ENCODE peak calls at places on chromosomes 2 and 18, in five cellular contexts. One of them, this sample, is unnamed.

GRCh38 chr2:38957972-38958371 is 68.3 kb downstream of the ARHGEF33 start:
- DNase-seq in WERI-Rb-1: no peak
- DNase-seq in endothelial cell: no peak
- DNase-seq in HS-5: no peak
- DNase-seq in HFFc6: no peak
- DNase-seq in this sample: no peak

GRCh38 chr2:58289029-58289428 is 47.9 kb upstream of the FANCL start:
- DNase-seq in endothelial cell: no peak
- DNase-seq in WERI-Rb-1: no peak
- DNase-seq in HS-5: peak; percentile 56
- DNase-seq in HFFc6: peak; percentile 2
- DNase-seq in this sample: no peak

GRCh38 chr2:6309415-6310185 is 556.1 kb downstream of the CMPK2 start:
- DNase-seq in HS-5: no peak
- DNase-seq in endothelial cell: no peak
- DNase-seq in HFFc6: no peak
- DNase-seq in WERI-Rb-1: no peak
- DNase-seq in this sample: peak; percentile 47

GRCh38 chr2:198314559-198315153 is 510.3 kb downstream of the PLCL1 start:
- DNase-seq in endothelial cell: no peak
- DNase-seq in HS-5: peak; percentile 43
- DNase-seq in WERI-Rb-1: no peak
- DNase-seq in HFFc6: peak; percentile 60
- DNase-seq in this sample: peak; percentile 70

GRCh38 chr2:128467321-128467901 is 148.7 kb upstream of the HS6ST1 start:
- DNase-seq in endothelial cell: no peak
- DNase-seq in HFFc6: no peak
- DNase-seq in WERI-Rb-1: no peak
- DNase-seq in HS-5: no peak
- DNase-seq in this sample: no peak

GRCh38 chr2:141654311-141654710 is 476.5 kb downstream of the LRP1B start:
- DNase-seq in HFFc6: no peak
- DNase-seq in endothelial cell: no peak
- DNase-seq in HS-5: no peak
- DNase-seq in WERI-Rb-1: no peak
- DNase-seq in this sample: no peak

GRCh38 chr2:62313433-62314227 is 117.7 kb downstream of the B3GNT2 start:
- DNase-seq in endothelial cell: no peak
- DNase-seq in HS-5: no peak
- DNase-seq in WERI-Rb-1: no peak
- DNase-seq in HFFc6: no peak
- DNase-seq in this sample: no peak

GRCh38 chr2:221429741-221430491 is 142.2 kb downstream of the EPHA4 start:
- DNase-seq in HS-5: no peak
- DNase-seq in WERI-Rb-1: no peak
- DNase-seq in HFFc6: peak; percentile 13
- DNase-seq in endothelial cell: no peak
- DNase-seq in this sample: no peak

GRCh38 chr18:79945118-79946042 is 6.1 kb downstream of the SLC66A2 start:
- DNase-seq in endothelial cell: no peak
- DNase-seq in WERI-Rb-1: peak; percentile 17
- DNase-seq in HFFc6: no peak
- DNase-seq in HS-5: no peak
- DNase-seq in this sample: no peak

GRCh38 chr2:203683932-203684556 is 22.4 kb upstream of the CD28 start:
- DNase-seq in HFFc6: peak; percentile 72
- DNase-seq in WERI-Rb-1: no peak
- DNase-seq in endothelial cell: no peak
- DNase-seq in HS-5: no peak
- DNase-seq in this sample: no peak

GRCh38 chr2:239834143-239834542 is 191.0 kb downstream of the NDUFA10 start:
- DNase-seq in HFFc6: no peak
- DNase-seq in endothelial cell: no peak
- DNase-seq in WERI-Rb-1: no peak
- DNase-seq in HS-5: no peak
- DNase-seq in this sample: no peak

GRCh38 chr2:55014962-55015939 is 35.0 kb downstream of the RTN4 start:
- DNase-seq in endothelial cell: peak; percentile 32
- DNase-seq in HFFc6: peak; percentile 73
- DNase-seq in WERI-Rb-1: peak; percentile 67
- DNase-seq in HS-5: peak; percentile 58
- DNase-seq in this sample: peak; percentile 75

GRCh38 chr2:216017365-216017764 is 4.0 kb upstream of the MREG start:
- DNase-seq in WERI-Rb-1: no peak
- DNase-seq in HFFc6: peak; percentile 20
- DNase-seq in HS-5: no peak
- DNase-seq in endothelial cell: no peak
- DNase-seq in this sample: peak; percentile 57

GRCh38 chr18:21179590-21180220 is 62.3 kb upstream of the GREB1L start:
- DNase-seq in endothelial cell: peak; percentile 67
- DNase-seq in HFFc6: peak; percentile 62
- DNase-seq in WERI-Rb-1: peak; percentile 53
- DNase-seq in HS-5: peak; percentile 30
- DNase-seq in this sample: peak; percentile 87

GRCh38 chr2:178193496-178193822 is 853 bp upstream of the OSBPL6 start:
- DNase-seq in WERI-Rb-1: no peak
- DNase-seq in HS-5: no peak
- DNase-seq in endothelial cell: no peak
- DNase-seq in HFFc6: no peak
- DNase-seq in this sample: no peak

GRCh38 chr2:75021672-75022071 is 63.2 kb downstream of the POLE4 start:
- DNase-seq in HS-5: no peak
- DNase-seq in WERI-Rb-1: no peak
- DNase-seq in endothelial cell: no peak
- DNase-seq in HFFc6: peak; percentile 45
- DNase-seq in this sample: no peak

GRCh38 chr2:15920696-15921095 is 19.7 kb upstream of the MYCN start:
- DNase-seq in HFFc6: no peak
- DNase-seq in HS-5: no peak
- DNase-seq in WERI-Rb-1: no peak
- DNase-seq in endothelial cell: no peak
- DNase-seq in this sample: no peak

GRCh38 chr18:63207825-63208224 is 111.7 kb downstream of the BCL2 start:
- DNase-seq in HFFc6: no peak
- DNase-seq in WERI-Rb-1: no peak
- DNase-seq in endothelial cell: no peak
- DNase-seq in HS-5: no peak
- DNase-seq in this sample: peak; percentile 65

GRCh38 chr2:28395334-28396061 is 2.8 kb downstream of the FOSL2 start:
- DNase-seq in HS-5: peak; percentile 46
- DNase-seq in HFFc6: peak; percentile 45
- DNase-seq in WERI-Rb-1: no peak
- DNase-seq in endothelial cell: no peak
- DNase-seq in this sample: no peak

GRCh38 chr18:75360206-75360605 is 67.3 kb downstream of the SMIM21 start:
- DNase-seq in WERI-Rb-1: no peak
- DNase-seq in endothelial cell: no peak
- DNase-seq in HS-5: no peak
- DNase-seq in HFFc6: no peak
- DNase-seq in this sample: no peak

GRCh38 chr2:152629202-152629601 is 88.1 kb downstream of the PRPF40A start:
- DNase-seq in endothelial cell: no peak
- DNase-seq in HFFc6: no peak
- DNase-seq in WERI-Rb-1: no peak
- DNase-seq in HS-5: no peak
- DNase-seq in this sample: no peak

GRCh38 chr2:104701471-104701911 is 152.4 kb upstream of the POU3F3 start:
- DNase-seq in endothelial cell: no peak
- DNase-seq in HFFc6: no peak
- DNase-seq in WERI-Rb-1: no peak
- DNase-seq in HS-5: no peak
- DNase-seq in this sample: no peak

GRCh38 chr2:424306-425172 is 136.6 kb upstream of the ALKAL2 start:
- DNase-seq in endothelial cell: no peak
- DNase-seq in HS-5: no peak
- DNase-seq in HFFc6: no peak
- DNase-seq in WERI-Rb-1: no peak
- DNase-seq in this sample: no peak

GRCh38 chr2:181673178-181673577 is 7.1 kb downstream of the NEUROD1 start:
- DNase-seq in HFFc6: no peak
- DNase-seq in endothelial cell: no peak
- DNase-seq in WERI-Rb-1: no peak
- DNase-seq in HS-5: no peak
- DNase-seq in this sample: peak; percentile 48

GRCh38 chr2:182941121-182941713 is 74.8 kb upstream of the FRZB start:
- DNase-seq in endothelial cell: no peak
- DNase-seq in HFFc6: no peak
- DNase-seq in WERI-Rb-1: no peak
- DNase-seq in HS-5: no peak
- DNase-seq in this sample: no peak

GRCh38 chr18:46711444-46711863 is 45.4 kb downstream of the ST8SIA5 start:
- DNase-seq in HFFc6: no peak
- DNase-seq in HS-5: no peak
- DNase-seq in endothelial cell: no peak
- DNase-seq in WERI-Rb-1: peak; percentile 24
- DNase-seq in this sample: peak; percentile 80

GRCh38 chr2:229235136-229235914 is 35.8 kb downstream of the PID1 start:
- DNase-seq in HFFc6: peak; percentile 16
- DNase-seq in endothelial cell: peak; percentile 31
- DNase-seq in WERI-Rb-1: no peak
- DNase-seq in HS-5: no peak
- DNase-seq in this sample: no peak

GRCh38 chr2:101306410-101306809 is 2.1 kb downstream of the RNF149 start:
- DNase-seq in endothelial cell: no peak
- DNase-seq in WERI-Rb-1: no peak
- DNase-seq in HS-5: no peak
- DNase-seq in HFFc6: no peak
- DNase-seq in this sample: no peak

GRCh38 chr2:38508311-38509039 is 94.3 kb downstream of the HNRNPLL start:
- DNase-seq in HS-5: no peak
- DNase-seq in WERI-Rb-1: peak; percentile 94
- DNase-seq in endothelial cell: peak; percentile 86
- DNase-seq in HFFc6: peak; percentile 71
- DNase-seq in this sample: peak; percentile 92

GRCh38 chr2:182980115-182980514 is 58.1 kb downstream of the NCKAP1 start:
- DNase-seq in HFFc6: peak; percentile 46
- DNase-seq in HS-5: peak; percentile 14
- DNase-seq in endothelial cell: no peak
- DNase-seq in WERI-Rb-1: no peak
- DNase-seq in this sample: peak; percentile 75

GRCh38 chr2:9753276-9753600 is 90.0 kb upstream of the TAF1B start:
- DNase-seq in HFFc6: peak; percentile 96
- DNase-seq in endothelial cell: no peak
- DNase-seq in HS-5: peak; percentile 83
- DNase-seq in WERI-Rb-1: no peak
- DNase-seq in this sample: peak; percentile 27

GRCh38 chr18:37634516-37634915 is 68.9 kb upstream of the CELF4 start:
- DNase-seq in HFFc6: no peak
- DNase-seq in endothelial cell: no peak
- DNase-seq in HS-5: no peak
- DNase-seq in WERI-Rb-1: no peak
- DNase-seq in this sample: no peak

GRCh38 chr2:37585295-37585908 is 86.0 kb downstream of the CDC42EP3 start:
- DNase-seq in HFFc6: no peak
- DNase-seq in HS-5: no peak
- DNase-seq in WERI-Rb-1: no peak
- DNase-seq in endothelial cell: no peak
- DNase-seq in this sample: no peak